ENCODE peak calls at places on chromosome X, in seven cellular contexts. C, E, K, A, S, I and U are unnamed samples.

GRCh38 chrX:52422884-52423283 is 54.1 kb downstream of the XAGE2 start:
- DNase-seq in K (no peak), S (no peak), E (no peak), C (no peak), A (no peak), I (peak), U (no peak)

GRCh38 chrX:52979568-52979967 is 21.2 kb upstream of the FAM156A start:
- DNase-seq in C (no peak), K (no peak), A (no peak), S (no peak), I (no peak), E (peak), U (no peak)

GRCh38 chrX:9501362-9501761 is 36.5 kb downstream of the TBL1X start:
- DNase-seq in K (no peak), E (no peak), C (no peak), I (no peak), S (no peak), A (no peak), U (no peak)

GRCh38 chrX:120299928-120300327 is 11.3 kb downstream of the TMEM255A start:
- DNase-seq in K (no peak), E (no peak), C (peak), S (no peak), I (no peak), A (no peak), U (no peak)

GRCh38 chrX:47278684-47279083 is 45.9 kb downstream of the USP11 start:
- DNase-seq in K (no peak), S (no peak), C (no peak), E (no peak), A (no peak), I (no peak), U (no peak)

GRCh38 chrX:148530464-148531077 is 30.2 kb downstream of the AFF2 start:
- DNase-seq in S (no peak), C (no peak), K (no peak), E (no peak), A (no peak), I (no peak), U (no peak)

GRCh38 chrX:1582686-1583437 is 8.5 kb upstream of the AKAP17A start:
- DNase-seq in E (no peak), C (no peak), A (peak), K (no peak), I (peak), S (no peak), U (peak)

GRCh38 chrX:153481043-153481442 is 10.7 kb upstream of the HAUS7 start:
- DNase-seq in K (no peak), C (no peak), A (no peak), E (no peak), I (no peak), S (no peak), U (no peak)

GRCh38 chrX:150258176-150258425 is 105.0 kb upstream of the MAMLD1 start:
- DNase-seq in C (no peak), I (no peak), K (no peak), A (no peak), E (no peak), S (no peak), U (no peak)

GRCh38 chrX:30196322-30196721 is 19.0 kb upstream of the MAGEB2 start:
- DNase-seq in K (no peak), I (no peak), S (no peak), A (no peak), C (peak), E (no peak), U (no peak)

GRCh38 chrX:79601336-79602131 is 234.4 kb upstream of the ITM2A start:
- DNase-seq in C (no peak), S (no peak), I (no peak), E (no peak), K (no peak), A (no peak), U (no peak)

GRCh38 chrX:84441143-84441542 is 61.1 kb downstream of the HDX start:
- DNase-seq in C (no peak), E (no peak), K (no peak), I (no peak), S (no peak), A (no peak), U (no peak)

GRCh38 chrX:17738002-17738713 is 865 bp downstream of the SCML1 start:
- DNase-seq in K (peak), E (peak), I (peak), S (peak), C (peak), A (peak), U (peak)

GRCh38 chrX:107721318-107721717 is 54.3 kb downstream of the TSC22D3 start:
- DNase-seq in K (no peak), E (peak), I (no peak), A (no peak), C (no peak), S (no peak), U (no peak)
- H3K27ac ChIP-seq in K (peak), E (peak), I (no peak), A (no peak), C (no peak), S (no peak), U (no peak)

DNA sequence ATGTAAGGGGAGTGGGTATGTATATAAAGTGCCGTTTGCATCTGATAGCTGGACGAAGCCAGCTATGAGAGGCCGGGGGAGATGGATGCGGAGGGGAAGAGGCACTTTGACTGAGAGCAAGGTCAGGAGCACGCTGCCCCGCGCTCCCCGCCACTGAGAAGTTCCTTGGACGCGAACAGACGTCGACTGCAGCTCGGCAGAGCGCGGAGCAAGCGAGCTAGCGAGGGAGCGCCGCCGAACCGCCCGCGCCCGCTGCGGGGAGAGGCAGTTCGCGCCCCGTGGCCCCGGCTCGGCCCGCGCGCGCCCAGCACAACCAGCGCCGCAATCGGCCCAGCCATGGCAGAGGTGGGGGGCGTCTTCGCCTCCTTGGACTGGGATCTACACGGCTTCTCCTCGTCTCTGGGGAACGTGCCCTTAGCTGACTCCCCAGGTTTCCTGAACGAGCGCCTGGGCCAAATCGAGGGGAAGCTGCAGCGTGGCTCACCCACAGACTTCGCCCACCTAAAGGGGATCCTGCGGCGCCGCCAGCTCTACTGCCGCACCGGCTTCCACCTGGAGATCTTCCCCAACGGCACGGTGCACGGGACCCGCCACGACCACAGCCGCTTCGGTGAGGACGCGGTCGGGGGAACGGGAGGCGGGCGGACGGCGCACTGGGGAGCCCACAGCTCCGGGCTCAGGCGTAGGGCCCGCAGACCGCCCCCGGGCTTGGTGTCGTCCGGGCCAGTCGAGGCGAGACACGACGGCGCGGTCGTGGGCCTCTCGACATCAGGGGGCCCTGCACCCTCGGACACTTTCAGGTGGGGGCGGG is at the start of gene FGF16:
- DNase-seq in K (no peak), I (no peak), A (peak), E (no peak), C (no peak), S (no peak), U (no peak)
- H3K4me3 ChIP-seq in K (peak), I (no peak), A (peak), E (peak), C (peak), S (no peak), U (no peak)

DNA sequence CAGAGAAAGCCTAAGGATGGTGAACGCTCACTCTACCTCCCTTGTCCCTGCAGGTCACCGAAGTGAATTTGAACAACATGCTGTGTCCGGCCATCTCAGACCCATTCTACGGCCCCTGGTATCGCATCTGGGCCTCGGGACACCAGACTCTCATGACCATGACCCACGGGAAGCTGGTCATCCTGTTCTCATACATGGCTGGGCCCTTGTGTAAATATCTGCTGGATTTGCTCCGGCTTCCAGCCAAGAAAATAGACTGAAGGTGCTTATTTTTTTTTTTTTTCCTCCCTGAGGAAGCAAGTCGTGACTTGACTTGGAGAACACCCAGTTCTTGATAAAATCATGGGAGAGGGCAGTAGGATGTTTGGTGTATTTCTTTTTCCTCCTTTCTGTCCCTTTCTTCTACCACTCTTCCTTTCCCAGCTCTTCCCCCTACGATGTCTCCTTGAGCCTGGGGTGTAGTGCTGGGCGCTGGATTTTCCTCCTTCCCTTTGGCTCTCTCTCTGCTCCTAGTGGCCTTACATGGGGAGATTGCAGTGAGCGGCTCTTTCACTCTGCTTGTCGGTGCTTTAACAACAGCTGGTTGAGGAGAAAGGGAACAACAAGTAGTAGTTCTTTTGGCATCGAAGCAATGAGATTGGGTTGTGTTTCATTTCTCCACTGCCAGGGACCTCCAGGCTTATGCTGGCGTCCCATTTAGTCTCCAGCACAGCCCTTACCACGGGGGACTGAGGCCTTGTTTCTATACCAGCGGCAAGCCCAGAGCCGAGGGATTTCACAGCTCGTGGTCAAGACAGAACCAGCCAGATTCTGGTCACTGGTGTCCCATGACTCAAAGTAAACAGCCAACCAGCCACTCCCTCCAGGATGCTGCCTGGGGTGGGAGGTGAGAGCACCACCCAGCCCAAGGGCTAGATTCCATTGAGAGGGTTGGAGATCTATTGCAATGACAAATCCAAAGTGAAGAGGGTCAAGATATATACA is 144.4 kb downstream of the AMMECR1 start:
- DNase-seq in A (no peak), C (no peak), S (no peak), E (no peak), K (peak), I (no peak), U (no peak)
- H3K27ac ChIP-seq in A (no peak), C (no peak), S (no peak), E (no peak), K (peak), I (no peak), U (no peak)

GRCh38 chrX:31653395-31653794 is 581.6 kb upstream of the FTHL17 start:
- DNase-seq in K (no peak), A (no peak), E (no peak), S (no peak), I (no peak), C (no peak), U (no peak)

GRCh38 chrX:31661280-31661679 is 589.4 kb upstream of the FTHL17 start:
- DNase-seq in S (no peak), I (no peak), K (no peak), E (no peak), C (peak), A (no peak), U (no peak)

GRCh38 chrX:31656013-31656412 is 584.2 kb upstream of the FTHL17 start:
- DNase-seq in A (no peak), E (no peak), S (no peak), I (no peak), K (no peak), C (no peak), U (no peak)

GRCh38 chrX:31663172-31663571 is 591.3 kb upstream of the FTHL17 start:
- DNase-seq in E (no peak), K (no peak), A (no peak), S (no peak), I (no peak), C (no peak), U (no peak)

DNA sequence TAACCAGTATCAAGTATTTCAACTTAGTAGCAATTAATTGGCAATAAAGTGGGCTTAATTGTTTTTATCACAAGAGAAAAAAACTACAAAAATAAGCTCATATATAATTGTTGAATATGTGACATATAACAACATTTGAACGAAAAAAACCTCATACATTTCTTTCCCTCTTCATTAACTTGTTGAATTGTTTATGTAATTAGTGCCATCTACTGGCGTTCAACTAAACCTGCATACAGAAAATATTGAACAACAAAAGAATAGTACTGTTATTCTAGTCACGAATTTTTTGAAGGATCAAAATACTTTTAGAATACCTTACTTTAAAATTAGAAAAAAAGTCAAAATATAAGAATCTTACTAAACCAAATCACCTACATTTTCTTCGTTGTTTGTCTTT is 586.5 kb upstream of the FTHL17 start:
- DNase-seq in E (no peak), A (no peak), I (peak), C (peak), S (no peak), K (no peak), U (no peak)
- H3K4me3 ChIP-seq in E (no peak), A (no peak), I (no peak), C (no peak), S (no peak), K (no peak), U (no peak)

GRCh38 chrX:13125188-13125587 is 80.8 kb upstream of the FAM9C start:
- DNase-seq in E (no peak), C (no peak), I (no peak), S (no peak), A (no peak), K (no peak), U (no peak)
- H3K27ac ChIP-seq in E (peak), C (no peak), I (no peak), S (no peak), A (no peak), K (peak), U (no peak)

GRCh38 chrX:77448170-77448569 is 981 bp downstream of the FGF16 start:
- DNase-seq in E (no peak), S (no peak), K (no peak), A (peak), I (no peak), C (no peak), U (no peak)

GRCh38 chrX:77444075-77444474 is 3.1 kb upstream of the FGF16 start:
- DNase-seq in S (no peak), C (no peak), I (no peak), E (no peak), A (no peak), K (no peak), U (no peak)

GRCh38 chrX:77442728-77443127 is 4.5 kb upstream of the FGF16 start:
- DNase-seq in K (no peak), E (no peak), C (no peak), S (no peak), I (peak), A (no peak), U (no peak)

GRCh38 chrX:77446840-77447239 is 349 bp upstream of the FGF16 start:
- DNase-seq in A (peak), C (no peak), S (no peak), I (no peak), E (no peak), K (no peak), U (no peak)

DNA sequence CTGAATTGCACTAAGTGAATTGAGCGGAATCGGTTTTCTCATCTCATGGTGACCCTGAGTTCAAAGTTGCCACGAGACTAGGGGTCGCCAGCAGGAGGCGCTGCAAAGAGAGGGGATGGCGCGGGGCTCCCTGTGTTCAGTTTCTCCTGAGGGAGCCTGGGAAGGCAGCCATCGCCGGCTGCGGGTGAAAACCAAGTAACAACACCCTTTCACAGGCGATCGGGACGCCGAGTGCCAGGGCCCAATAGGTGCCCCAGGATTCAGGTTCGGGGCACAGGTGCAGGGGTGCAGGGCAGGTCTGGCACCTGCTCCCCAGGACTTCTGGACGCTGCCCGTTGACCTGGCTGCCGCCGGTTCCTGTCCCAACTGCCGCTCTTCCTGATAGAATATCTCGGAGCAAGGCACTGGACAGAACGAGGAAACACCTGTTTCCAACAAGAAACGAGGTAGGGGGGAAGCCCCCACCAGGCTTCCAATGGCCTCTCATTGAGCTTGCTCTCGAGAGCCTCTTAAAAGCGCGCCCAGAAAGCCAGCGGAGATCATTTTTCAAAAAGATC is 1.1 kb upstream of the FGF16 start:
- DNase-seq in K (peak), A (peak), C (no peak), S (no peak), E (no peak), I (no peak), U (no peak)
- H3K4me3 ChIP-seq in K (peak), A (peak), C (peak), S (no peak), E (peak), I (no peak), U (peak)

DNA sequence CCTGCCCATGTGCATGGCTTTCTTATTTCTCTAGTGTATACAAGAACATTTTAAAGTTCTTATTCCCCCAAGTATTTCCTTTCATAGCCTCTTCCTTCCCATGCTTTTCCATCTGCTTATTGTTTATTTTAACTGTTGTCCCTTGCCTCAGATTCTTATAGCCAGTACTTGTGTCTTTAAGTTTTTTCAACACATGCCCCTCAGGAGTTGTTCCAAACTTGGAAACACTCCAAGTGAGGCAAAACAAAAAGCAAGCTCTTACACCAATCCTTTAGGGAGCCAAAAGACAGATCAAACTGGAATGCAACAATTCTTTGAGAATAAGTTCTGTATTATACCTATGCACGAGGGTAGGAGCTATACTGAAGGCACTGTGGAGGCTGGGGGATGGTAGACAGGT is 222.0 kb upstream of the STK26 start:
- DNase-seq in K (no peak), A (no peak), S (no peak), I (peak), C (no peak), E (no peak), U (no peak)
- H3K27ac ChIP-seq in K (no peak), A (no peak), S (no peak), I (no peak), C (no peak), E (no peak), U (no peak)

GRCh38 chrX:137430984-137431475 is 134.9 kb upstream of the ZIC3 start:
- DNase-seq in K (no peak), S (no peak), I (no peak), A (no peak), C (no peak), E (no peak), U (no peak)

GRCh38 chrX:137432609-137433008 is 133.3 kb upstream of the ZIC3 start:
- DNase-seq in S (no peak), K (no peak), I (no peak), C (peak), E (no peak), A (peak), U (no peak)

GRCh38 chrX:137430301-137430700 is 135.6 kb upstream of the ZIC3 start:
- DNase-seq in K (no peak), S (no peak), C (no peak), E (no peak), I (no peak), A (no peak), U (no peak)

GRCh38 chrX:137428777-137429564 is 137.0 kb upstream of the ZIC3 start:
- DNase-seq in S (no peak), K (no peak), A (peak), E (no peak), C (peak), I (no peak), U (no peak)

GRCh38 chrX:137431693-137432488 is 134.0 kb upstream of the ZIC3 start:
- DNase-seq in S (no peak), C (peak), I (no peak), E (no peak), A (no peak), K (no peak), U (no peak)
- H3K4me3 ChIP-seq in S (no peak), C (no peak), I (no peak), E (no peak), A (no peak), K (no peak), U (no peak)